ENCODE peak calls at places on chromosome 4, in nine cellular contexts. One of them, this sample, is unnamed.

GRCh38 chr4:133154725-133155124 is 5.6 kb downstream of the PCDH10 start:
- DNase-seq in A549: peak; percentile 31
- DNase-seq in SK-N-SH: peak; percentile 30
- DNase-seq in OCI-LY7: peak; percentile 2
- DNase-seq in right lobe of liver: no peak
- DNase-seq in tibial artery: no peak
- DNase-seq in GM12864: no peak
- DNase-seq in left ventricle myocardium inferior: no peak
- DNase-seq in stomach: no peak
- DNase-seq in this sample: peak; percentile 10

GRCh38 chr4:102585329-102585728 is 84.2 kb downstream of the NFKB1 start:
- DNase-seq in A549: no peak
- DNase-seq in SK-N-SH: no peak
- DNase-seq in OCI-LY7: no peak
- DNase-seq in right lobe of liver: no peak
- DNase-seq in tibial artery: no peak
- DNase-seq in GM12864: no peak
- DNase-seq in left ventricle myocardium inferior: no peak
- DNase-seq in stomach: no peak
- DNase-seq in this sample: peak; percentile 61

GRCh38 chr4:159077702-159078495 is 25.0 kb upstream of the RAPGEF2 start:
- DNase-seq in A549: no peak
- DNase-seq in SK-N-SH: no peak
- DNase-seq in OCI-LY7: peak; percentile 63
- DNase-seq in right lobe of liver: no peak
- DNase-seq in tibial artery: no peak
- DNase-seq in GM12864: peak; percentile 74
- DNase-seq in left ventricle myocardium inferior: no peak
- DNase-seq in stomach: no peak
- DNase-seq in this sample: peak; percentile 83

GRCh38 chr4:152206646-152207435 is 329.1 kb downstream of the FBXW7 start:
- DNase-seq in A549: no peak
- DNase-seq in SK-N-SH: no peak
- DNase-seq in OCI-LY7: no peak
- DNase-seq in right lobe of liver: no peak
- DNase-seq in tibial artery: no peak
- DNase-seq in GM12864: no peak
- DNase-seq in left ventricle myocardium inferior: no peak
- DNase-seq in stomach: no peak
- DNase-seq in this sample: no peak

GRCh38 chr4:57655342-57655741 is 545.2 kb upstream of the IGFBP7 start:
- DNase-seq in A549: no peak
- DNase-seq in SK-N-SH: no peak
- DNase-seq in OCI-LY7: no peak
- DNase-seq in right lobe of liver: no peak
- DNase-seq in tibial artery: no peak
- DNase-seq in GM12864: no peak
- DNase-seq in left ventricle myocardium inferior: no peak
- DNase-seq in stomach: no peak
- DNase-seq in this sample: no peak

GRCh38 chr4:55445921-55446577 is 50.3 kb downstream of the TMEM165 start:
- DNase-seq in A549: no peak
- DNase-seq in SK-N-SH: no peak
- DNase-seq in OCI-LY7: no peak
- DNase-seq in right lobe of liver: no peak
- DNase-seq in tibial artery: no peak
- DNase-seq in GM12864: no peak
- DNase-seq in left ventricle myocardium inferior: no peak
- DNase-seq in stomach: no peak
- DNase-seq in this sample: no peak

GRCh38 chr4:164056426-164057142 is 562.1 kb downstream of the TMA16 start:
- DNase-seq in A549: no peak
- DNase-seq in SK-N-SH: no peak
- DNase-seq in OCI-LY7: no peak
- DNase-seq in right lobe of liver: no peak
- DNase-seq in tibial artery: no peak
- DNase-seq in GM12864: no peak
- DNase-seq in left ventricle myocardium inferior: no peak
- DNase-seq in stomach: no peak
- DNase-seq in this sample: no peak

GRCh38 chr4:77040265-77040664 is 35.5 kb downstream of the CCNI start:
- DNase-seq in A549: no peak
- DNase-seq in SK-N-SH: no peak
- DNase-seq in OCI-LY7: no peak
- DNase-seq in right lobe of liver: no peak
- DNase-seq in tibial artery: no peak
- DNase-seq in GM12864: no peak
- DNase-seq in left ventricle myocardium inferior: no peak
- DNase-seq in stomach: no peak
- DNase-seq in this sample: no peak

GRCh38 chr4:147731611-147732515 is at the start of gene ARHGAP10:
- DNase-seq in A549: peak; percentile 64
- DNase-seq in SK-N-SH: peak; percentile 85
- DNase-seq in OCI-LY7: no peak
- DNase-seq in right lobe of liver: peak; percentile 72
- DNase-seq in tibial artery: peak; percentile 75
- DNase-seq in GM12864: no peak
- DNase-seq in left ventricle myocardium inferior: peak; percentile 83
- DNase-seq in stomach: peak; percentile 73
- DNase-seq in this sample: peak; percentile 82

GRCh38 chr4:1531683-1532548 is 125.7 kb upstream of the NKX1-1 start:
- DNase-seq in A549: no peak
- DNase-seq in SK-N-SH: no peak
- DNase-seq in OCI-LY7: no peak
- DNase-seq in right lobe of liver: peak; percentile 10
- DNase-seq in tibial artery: no peak
- DNase-seq in GM12864: no peak
- DNase-seq in left ventricle myocardium inferior: no peak
- DNase-seq in stomach: no peak
- DNase-seq in this sample: no peak

GRCh38 chr4:67366341-67366861 is 178.9 kb downstream of the CENPC start:
- DNase-seq in A549: no peak
- DNase-seq in SK-N-SH: no peak
- DNase-seq in OCI-LY7: no peak
- DNase-seq in right lobe of liver: no peak
- DNase-seq in tibial artery: no peak
- DNase-seq in GM12864: no peak
- DNase-seq in left ventricle myocardium inferior: no peak
- DNase-seq in stomach: no peak
- DNase-seq in this sample: no peak

GRCh38 chr4:141417387-141417786 is 196.7 kb downstream of the ZNF330 start:
- DNase-seq in A549: no peak
- DNase-seq in SK-N-SH: no peak
- DNase-seq in OCI-LY7: no peak
- DNase-seq in right lobe of liver: no peak
- DNase-seq in tibial artery: no peak
- DNase-seq in GM12864: no peak
- DNase-seq in left ventricle myocardium inferior: no peak
- DNase-seq in stomach: no peak
- DNase-seq in this sample: no peak

GRCh38 chr4:61336911-61337310 is 136.8 kb downstream of the ADGRL3 start:
- DNase-seq in A549: no peak
- DNase-seq in SK-N-SH: no peak
- DNase-seq in OCI-LY7: no peak
- DNase-seq in right lobe of liver: no peak
- DNase-seq in tibial artery: no peak
- DNase-seq in GM12864: no peak
- DNase-seq in left ventricle myocardium inferior: no peak
- DNase-seq in stomach: no peak
- DNase-seq in this sample: no peak

GRCh38 chr4:101205878-101206277 is 141.4 kb downstream of the PPP3CA start:
- DNase-seq in A549: peak; percentile 28
- DNase-seq in SK-N-SH: no peak
- DNase-seq in OCI-LY7: no peak
- DNase-seq in right lobe of liver: no peak
- DNase-seq in tibial artery: no peak
- DNase-seq in GM12864: no peak
- DNase-seq in left ventricle myocardium inferior: no peak
- DNase-seq in stomach: no peak
- DNase-seq in this sample: peak; percentile 58

GRCh38 chr4:98101988-98102387 is 41.3 kb downstream of the STPG2 start:
- DNase-seq in A549: no peak
- DNase-seq in SK-N-SH: no peak
- DNase-seq in OCI-LY7: no peak
- DNase-seq in right lobe of liver: no peak
- DNase-seq in tibial artery: no peak
- DNase-seq in GM12864: no peak
- DNase-seq in left ventricle myocardium inferior: no peak
- DNase-seq in stomach: no peak
- DNase-seq in this sample: no peak

GRCh38 chr4:89217594-89217993 is 90.0 kb downstream of the GPRIN3 start:
- DNase-seq in A549: no peak
- DNase-seq in SK-N-SH: no peak
- DNase-seq in OCI-LY7: no peak
- DNase-seq in right lobe of liver: no peak
- DNase-seq in tibial artery: no peak
- DNase-seq in GM12864: no peak
- DNase-seq in left ventricle myocardium inferior: no peak
- DNase-seq in stomach: no peak
- DNase-seq in this sample: no peak

GRCh38 chr4:137531121-137531520 is 1.2 kb downstream of the PCDH18 start:
- DNase-seq in A549: no peak
- DNase-seq in SK-N-SH: peak; percentile 10
- DNase-seq in OCI-LY7: no peak
- DNase-seq in right lobe of liver: no peak
- DNase-seq in tibial artery: no peak
- DNase-seq in GM12864: no peak
- DNase-seq in left ventricle myocardium inferior: no peak
- DNase-seq in stomach: no peak
- DNase-seq in this sample: no peak
- H3K4me3 ChIP-seq in A549: no peak overlapping the region
- H3K4me3 ChIP-seq in SK-N-SH: peak overlapping the region; percentile 88
- H3K4me3 ChIP-seq in OCI-LY7: no peak overlapping the region
- H3K4me3 ChIP-seq in right lobe of liver: peak overlapping the region; percentile 36
- H3K4me3 ChIP-seq in tibial artery: peak overlapping the region; percentile 62
- H3K4me3 ChIP-seq in GM12864: no peak overlapping the region
- H3K4me3 ChIP-seq in left ventricle myocardium inferior: peak overlapping the region; percentile 72
- H3K4me3 ChIP-seq in stomach: peak overlapping the region; percentile 54
- H3K4me3 ChIP-seq in this sample: no peak overlapping the region

DNA sequence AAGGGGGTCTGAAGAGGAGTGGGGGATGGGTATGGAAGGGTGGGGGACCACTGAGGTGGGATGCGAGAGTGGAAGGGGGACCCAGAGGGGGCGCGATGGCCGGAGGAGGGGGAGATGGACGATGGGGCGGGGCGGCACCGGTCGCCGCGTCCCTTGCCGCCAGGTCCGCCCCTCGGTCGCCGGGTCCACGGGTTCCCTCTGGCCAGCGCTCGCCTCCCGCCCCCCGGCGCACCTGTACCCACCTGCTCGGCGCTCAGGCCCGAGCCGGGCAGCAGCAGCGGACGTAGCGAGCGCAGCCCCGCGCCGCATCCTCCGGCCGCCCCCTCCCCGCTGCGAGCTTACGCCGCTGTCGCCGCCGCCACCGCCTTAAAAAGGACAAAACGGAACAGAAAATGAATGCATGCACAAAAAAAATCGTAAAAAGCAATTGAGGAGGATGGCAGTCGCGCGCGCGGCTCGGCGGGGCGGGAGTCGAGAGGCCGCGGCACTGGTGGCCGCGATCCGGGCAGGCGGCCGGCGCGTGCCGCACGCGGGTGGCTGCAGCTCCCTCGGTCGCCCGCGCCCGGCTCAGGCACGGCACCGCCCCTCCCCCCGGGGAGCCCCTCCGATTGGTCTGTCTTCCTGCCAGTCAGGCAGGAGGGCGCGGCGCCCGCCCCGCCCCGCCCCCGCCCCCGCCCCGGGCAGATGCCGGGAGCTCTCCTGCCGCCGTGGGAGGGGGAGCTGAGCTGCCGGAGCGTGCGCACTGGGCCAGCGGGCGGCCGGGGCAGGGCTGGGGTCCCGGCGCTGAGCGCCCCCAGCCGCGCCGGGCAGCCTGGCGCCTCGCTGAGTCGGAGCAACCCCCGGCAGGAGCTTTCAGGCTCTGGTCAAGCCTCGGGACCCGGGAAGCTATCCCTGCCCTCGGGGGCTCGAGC is at the start of gene JAKMIP1:
- DNase-seq in A549: peak; percentile 57
- DNase-seq in SK-N-SH: peak; percentile 99
- DNase-seq in OCI-LY7: peak; percentile 84
- DNase-seq in right lobe of liver: peak; percentile 72
- DNase-seq in tibial artery: peak; percentile 21
- DNase-seq in GM12864: peak; percentile 40
- DNase-seq in left ventricle myocardium inferior: peak; percentile 64
- DNase-seq in stomach: peak; percentile 87
- DNase-seq in this sample: peak; percentile 93
- TF ChIP-seq CTCF in A549: no peak
- TF ChIP-seq CTCF in SK-N-SH: no peak
- TF ChIP-seq CTCF in OCI-LY7: no peak
- TF ChIP-seq CTCF in right lobe of liver: no peak
- TF ChIP-seq CTCF in tibial artery: no peak
- TF ChIP-seq CTCF in GM12864: no peak
- TF ChIP-seq CTCF in left ventricle myocardium inferior: no peak
- TF ChIP-seq CTCF in stomach: no peak
- TF ChIP-seq CTCF in this sample: no peak

DNA sequence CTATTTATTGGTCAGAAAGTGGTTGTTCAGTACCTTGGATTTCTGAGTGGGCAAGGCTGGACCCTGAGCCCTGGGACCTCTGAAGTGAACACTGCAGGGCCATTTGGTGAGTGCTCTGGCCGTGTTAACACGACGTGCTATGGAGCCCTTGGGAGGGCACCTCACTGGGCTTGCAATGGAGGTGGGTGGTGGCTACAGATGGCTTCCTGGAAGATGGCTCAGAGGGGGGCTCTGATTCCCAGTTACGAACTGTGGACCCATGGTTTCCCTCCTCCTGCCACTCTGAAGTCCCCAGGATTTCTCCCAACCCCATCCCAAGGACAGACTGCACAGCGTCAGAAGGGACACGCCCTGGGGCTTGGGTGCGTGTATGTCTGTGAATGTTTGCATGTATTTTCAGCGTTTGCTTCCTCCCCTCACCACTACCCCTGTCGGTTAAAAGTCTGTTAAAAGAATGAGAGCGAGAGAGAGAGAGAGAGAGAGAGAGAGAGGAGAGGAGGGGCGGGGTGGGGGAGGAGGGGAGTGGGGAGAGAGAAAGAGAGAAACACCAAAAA is 3.7 kb upstream of the RHOH start:
- DNase-seq in A549: no peak
- DNase-seq in SK-N-SH: no peak
- DNase-seq in OCI-LY7: peak; percentile 84
- DNase-seq in right lobe of liver: no peak
- DNase-seq in tibial artery: no peak
- DNase-seq in GM12864: no peak
- DNase-seq in left ventricle myocardium inferior: no peak
- DNase-seq in stomach: no peak
- DNase-seq in this sample: peak; percentile 82
- H3K4me3 ChIP-seq in A549: no peak overlapping the region
- H3K4me3 ChIP-seq in SK-N-SH: no peak overlapping the region
- H3K4me3 ChIP-seq in OCI-LY7: peak overlapping the region; percentile 79
- H3K4me3 ChIP-seq in right lobe of liver: no peak overlapping the region
- H3K4me3 ChIP-seq in tibial artery: no peak overlapping the region
- H3K4me3 ChIP-seq in GM12864: peak overlapping the region; percentile 97
- H3K4me3 ChIP-seq in left ventricle myocardium inferior: no peak overlapping the region
- H3K4me3 ChIP-seq in stomach: no peak overlapping the region
- H3K4me3 ChIP-seq in this sample: peak overlapping the region; percentile 87

DNA sequence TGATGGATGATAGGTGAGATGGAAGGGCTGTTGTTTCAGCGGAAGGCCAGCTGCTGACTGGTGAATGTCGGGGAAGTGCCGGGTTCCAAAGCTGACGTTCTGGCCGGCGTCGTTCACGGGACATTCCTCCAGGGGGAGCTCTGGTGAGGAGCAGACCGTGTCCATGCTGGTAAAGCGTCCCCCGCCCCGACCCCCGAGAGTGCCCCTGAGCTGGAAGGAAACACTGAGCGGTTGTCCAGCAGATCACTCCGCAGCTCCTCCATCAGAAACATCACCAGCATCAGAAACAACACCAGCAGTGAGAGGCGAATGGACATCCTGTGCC is 18.6 kb upstream of the ADRA2C start:
- DNase-seq in A549: no peak
- DNase-seq in SK-N-SH: no peak
- DNase-seq in OCI-LY7: no peak
- DNase-seq in right lobe of liver: no peak
- DNase-seq in tibial artery: no peak
- DNase-seq in GM12864: no peak
- DNase-seq in left ventricle myocardium inferior: no peak
- DNase-seq in stomach: no peak
- DNase-seq in this sample: no peak
- TF ChIP-seq CTCF in A549: no peak
- TF ChIP-seq CTCF in SK-N-SH: no peak
- TF ChIP-seq CTCF in OCI-LY7: peak; percentile 49
- TF ChIP-seq CTCF in right lobe of liver: peak; percentile 37
- TF ChIP-seq CTCF in tibial artery: peak; percentile 31
- TF ChIP-seq CTCF in GM12864: peak; percentile 45
- TF ChIP-seq CTCF in left ventricle myocardium inferior: peak; percentile 54
- TF ChIP-seq CTCF in stomach: no peak
- TF ChIP-seq CTCF in this sample: peak; percentile 33

This sample was measured in GM12865.